ENCODE peak calls at places on chromosomes 6 and 20, in seven cellular contexts. One of them, this sample, is unnamed.

GRCh38 chr6:1296542-1296941 is 15.4 kb upstream of the FOXQ1 start:
- DNase-seq in RWPE1: no peak
- DNase-seq in lower lobe of right lung: no peak
- DNase-seq in OCI-LY7: no peak
- DNase-seq in CD8-positive, alpha-beta T cell: no peak
- DNase-seq in spleen: no peak
- DNase-seq in BE2C: no peak
- DNase-seq in this sample: no peak

GRCh38 chr20:58173930-58174707 is 54.3 kb downstream of the ANKRD60 start:
- DNase-seq in RWPE1: no peak
- DNase-seq in lower lobe of right lung: peak; percentile 32
- DNase-seq in OCI-LY7: no peak
- DNase-seq in CD8-positive, alpha-beta T cell: no peak
- DNase-seq in spleen: no peak
- DNase-seq in BE2C: peak; percentile 64
- DNase-seq in this sample: no peak

GRCh38 chr6:107616776-107617175 is 126.9 kb downstream of the SOBP start:
- DNase-seq in RWPE1: no peak
- DNase-seq in lower lobe of right lung: no peak
- DNase-seq in OCI-LY7: no peak
- DNase-seq in CD8-positive, alpha-beta T cell: no peak
- DNase-seq in spleen: no peak
- DNase-seq in BE2C: peak; percentile 68
- DNase-seq in this sample: no peak

GRCh38 chr20:833450-834150 is at the start of gene FAM110A:
- DNase-seq in RWPE1: peak; percentile 96
- DNase-seq in lower lobe of right lung: peak; percentile 98
- DNase-seq in OCI-LY7: peak; percentile 95
- DNase-seq in CD8-positive, alpha-beta T cell: peak; percentile 96
- DNase-seq in spleen: peak; percentile 99
- DNase-seq in BE2C: peak; percentile 92
- DNase-seq in this sample: peak; percentile 95

GRCh38 chr20:18007534-18008292 is 38.9 kb downstream of the MGME1 start:
- DNase-seq in RWPE1: no peak
- DNase-seq in lower lobe of right lung: no peak
- DNase-seq in OCI-LY7: no peak
- DNase-seq in CD8-positive, alpha-beta T cell: no peak
- DNase-seq in spleen: peak; percentile 70
- DNase-seq in BE2C: peak; percentile 23
- DNase-seq in this sample: no peak

GRCh38 chr6:71510057-71510713 is 221.6 kb downstream of the OGFRL1 start:
- DNase-seq in RWPE1: peak; percentile 53
- DNase-seq in lower lobe of right lung: no peak
- DNase-seq in OCI-LY7: peak; percentile 65
- DNase-seq in CD8-positive, alpha-beta T cell: no peak
- DNase-seq in spleen: peak; percentile 68
- DNase-seq in BE2C: no peak
- DNase-seq in this sample: peak; percentile 67

GRCh38 chr6:28060381-28060780 is 20.0 kb upstream of the ZNF165 start:
- DNase-seq in RWPE1: no peak
- DNase-seq in lower lobe of right lung: no peak
- DNase-seq in OCI-LY7: no peak
- DNase-seq in CD8-positive, alpha-beta T cell: no peak
- DNase-seq in spleen: no peak
- DNase-seq in BE2C: no peak
- DNase-seq in this sample: no peak

GRCh38 chr6:17584241-17584803 is 15.8 kb upstream of the FAM8A1 start:
- DNase-seq in RWPE1: peak; percentile 66
- DNase-seq in lower lobe of right lung: no peak
- DNase-seq in OCI-LY7: peak; percentile 62
- DNase-seq in CD8-positive, alpha-beta T cell: no peak
- DNase-seq in spleen: no peak
- DNase-seq in BE2C: peak; percentile 23
- DNase-seq in this sample: peak; percentile 77

GRCh38 chr6:53926505-53926904 is 131.7 kb downstream of the LRRC1 start:
- DNase-seq in RWPE1: peak; percentile 39
- DNase-seq in lower lobe of right lung: no peak
- DNase-seq in OCI-LY7: no peak
- DNase-seq in CD8-positive, alpha-beta T cell: no peak
- DNase-seq in spleen: no peak
- DNase-seq in BE2C: no peak
- DNase-seq in this sample: peak; percentile 22

GRCh38 chr6:146305098-146305497 is 238.5 kb upstream of the RAB32 start:
- DNase-seq in RWPE1: no peak
- DNase-seq in lower lobe of right lung: no peak
- DNase-seq in OCI-LY7: no peak
- DNase-seq in CD8-positive, alpha-beta T cell: no peak
- DNase-seq in spleen: no peak
- DNase-seq in BE2C: no peak
- DNase-seq in this sample: no peak

GRCh38 chr6:75748743-75749538 is at the start of gene MYO6:
- DNase-seq in RWPE1: peak; percentile 51
- DNase-seq in lower lobe of right lung: peak; percentile 88
- DNase-seq in OCI-LY7: peak; percentile 22
- DNase-seq in CD8-positive, alpha-beta T cell: peak; percentile 66
- DNase-seq in spleen: peak; percentile 90
- DNase-seq in BE2C: peak; percentile 58
- DNase-seq in this sample: peak; percentile 66

GRCh38 chr6:108132863-108133262 is 33.0 kb upstream of the NR2E1 start:
- DNase-seq in RWPE1: no peak
- DNase-seq in lower lobe of right lung: no peak
- DNase-seq in OCI-LY7: no peak
- DNase-seq in CD8-positive, alpha-beta T cell: no peak
- DNase-seq in spleen: no peak
- DNase-seq in BE2C: no peak
- DNase-seq in this sample: no peak

GRCh38 chr6:24927985-24928735 is 7.6 kb downstream of the RIPOR2 start:
- DNase-seq in RWPE1: no peak
- DNase-seq in lower lobe of right lung: no peak
- DNase-seq in OCI-LY7: no peak
- DNase-seq in CD8-positive, alpha-beta T cell: no peak
- DNase-seq in spleen: no peak
- DNase-seq in BE2C: no peak
- DNase-seq in this sample: no peak

GRCh38 chr6:10720229-10720959 is 2.5 kb upstream of the TMEM14C start:
- DNase-seq in RWPE1: peak; percentile 15
- DNase-seq in lower lobe of right lung: peak; percentile 74
- DNase-seq in OCI-LY7: no peak
- DNase-seq in CD8-positive, alpha-beta T cell: peak; percentile 82
- DNase-seq in spleen: peak; percentile 95
- DNase-seq in BE2C: peak; percentile 30
- DNase-seq in this sample: peak; percentile 30

GRCh38 chr6:117951783-117952182 is 44.7 kb downstream of the SLC35F1 start:
- DNase-seq in RWPE1: no peak
- DNase-seq in lower lobe of right lung: no peak
- DNase-seq in OCI-LY7: no peak
- DNase-seq in CD8-positive, alpha-beta T cell: no peak
- DNase-seq in spleen: no peak
- DNase-seq in BE2C: no peak
- DNase-seq in this sample: no peak

GRCh38 chr6:143863754-143864153 is 520 bp upstream of the ZC2HC1B start:
- DNase-seq in RWPE1: no peak
- DNase-seq in lower lobe of right lung: no peak
- DNase-seq in OCI-LY7: no peak
- DNase-seq in CD8-positive, alpha-beta T cell: no peak
- DNase-seq in spleen: no peak
- DNase-seq in BE2C: no peak
- DNase-seq in this sample: no peak

GRCh38 chr20:13341737-13342393 is 120.8 kb downstream of the ISM1 start:
- DNase-seq in RWPE1: no peak
- DNase-seq in lower lobe of right lung: no peak
- DNase-seq in OCI-LY7: no peak
- DNase-seq in CD8-positive, alpha-beta T cell: no peak
- DNase-seq in spleen: no peak
- DNase-seq in BE2C: no peak
- DNase-seq in this sample: no peak

DNA sequence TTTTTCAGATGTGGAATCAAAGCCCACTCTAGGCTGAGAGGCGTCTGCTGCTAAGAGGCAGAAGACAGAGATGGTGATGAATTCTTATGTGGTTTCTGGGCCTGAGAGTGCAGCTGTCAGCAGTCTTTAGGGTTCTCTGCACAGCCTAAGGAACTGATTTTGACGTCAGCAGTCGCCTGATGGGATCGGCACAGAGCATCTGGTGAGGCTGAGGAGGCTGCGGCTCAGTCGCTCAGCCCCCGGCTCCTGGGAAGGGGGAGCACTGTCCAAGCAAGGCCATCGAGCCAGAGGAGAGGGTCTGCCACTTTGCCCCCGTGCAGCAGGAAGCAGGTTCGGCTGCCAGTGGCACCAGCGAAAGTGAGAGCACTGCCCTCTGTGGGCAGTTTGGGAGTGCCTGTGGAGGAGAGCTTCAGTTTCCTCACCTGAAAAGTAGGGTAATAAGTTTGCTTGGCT is 92.5 kb downstream of the TCP11 start:
- DNase-seq in RWPE1: no peak
- DNase-seq in lower lobe of right lung: no peak
- DNase-seq in OCI-LY7: peak; percentile 10
- DNase-seq in CD8-positive, alpha-beta T cell: peak; percentile 53
- DNase-seq in spleen: no peak
- DNase-seq in BE2C: no peak
- DNase-seq in this sample: no peak
- TF ChIP-seq CTCF in RWPE1: no peak
- TF ChIP-seq CTCF in lower lobe of right lung: peak; percentile 21
- TF ChIP-seq CTCF in OCI-LY7: peak; percentile 31
- TF ChIP-seq CTCF in CD8-positive, alpha-beta T cell: peak; percentile 22
- TF ChIP-seq CTCF in spleen: peak; percentile 44
- TF ChIP-seq CTCF in BE2C: no peak
- TF ChIP-seq CTCF in this sample: no peak

DNA sequence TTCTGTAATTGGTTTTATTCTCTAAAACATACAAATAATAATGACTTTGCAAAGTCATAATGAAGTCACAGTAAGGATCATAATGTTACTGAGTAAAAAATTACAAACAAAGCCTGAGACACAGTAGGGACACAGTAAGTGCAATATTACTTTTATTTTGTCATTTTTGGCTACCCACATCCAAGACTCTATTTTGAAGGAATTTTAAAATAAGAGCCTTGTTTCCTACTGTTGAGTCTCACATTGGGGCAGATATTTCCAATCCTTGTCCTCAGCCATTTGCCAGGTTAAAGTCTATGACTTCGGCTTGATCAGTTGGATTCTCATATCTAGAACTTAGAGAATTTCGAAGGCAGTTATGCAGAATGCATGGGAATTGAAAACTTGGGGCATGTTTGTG is 10.8 kb upstream of the RHAG start:
- DNase-seq in RWPE1: no peak
- DNase-seq in lower lobe of right lung: no peak
- DNase-seq in OCI-LY7: no peak
- DNase-seq in CD8-positive, alpha-beta T cell: no peak
- DNase-seq in spleen: no peak
- DNase-seq in BE2C: no peak
- DNase-seq in this sample: no peak
- TF ChIP-seq CTCF in RWPE1: no peak
- TF ChIP-seq CTCF in lower lobe of right lung: no peak
- TF ChIP-seq CTCF in OCI-LY7: no peak
- TF ChIP-seq CTCF in CD8-positive, alpha-beta T cell: no peak
- TF ChIP-seq CTCF in spleen: no peak
- TF ChIP-seq CTCF in BE2C: no peak
- TF ChIP-seq CTCF in this sample: no peak

GRCh38 chr6:52360601-52361346 is 1.2 kb upstream of the PAQR8 start:
- DNase-seq in RWPE1: peak; percentile 28
- DNase-seq in lower lobe of right lung: no peak
- DNase-seq in OCI-LY7: no peak
- DNase-seq in CD8-positive, alpha-beta T cell: no peak
- DNase-seq in spleen: no peak
- DNase-seq in BE2C: peak; percentile 56
- DNase-seq in this sample: no peak

GRCh38 chr6:52361945-52362442 is at the start of gene PAQR8:
- DNase-seq in RWPE1: peak; percentile 80
- DNase-seq in lower lobe of right lung: peak; percentile 86
- DNase-seq in OCI-LY7: peak; percentile 87
- DNase-seq in CD8-positive, alpha-beta T cell: peak; percentile 91
- DNase-seq in spleen: peak; percentile 96
- DNase-seq in BE2C: peak; percentile 86
- DNase-seq in this sample: peak; percentile 23

GRCh38 chr6:52361347-52361944 is 505 bp upstream of the PAQR8 start:
- DNase-seq in RWPE1: no peak
- DNase-seq in lower lobe of right lung: peak; percentile 49
- DNase-seq in OCI-LY7: no peak
- DNase-seq in CD8-positive, alpha-beta T cell: no peak
- DNase-seq in spleen: peak; percentile 80
- DNase-seq in BE2C: no peak
- DNase-seq in this sample: no peak

GRCh38 chr6:52363222-52363867 is 1.4 kb downstream of the PAQR8 start:
- DNase-seq in RWPE1: no peak
- DNase-seq in lower lobe of right lung: no peak
- DNase-seq in OCI-LY7: no peak
- DNase-seq in CD8-positive, alpha-beta T cell: no peak
- DNase-seq in spleen: no peak
- DNase-seq in BE2C: no peak
- DNase-seq in this sample: no peak

DNA sequence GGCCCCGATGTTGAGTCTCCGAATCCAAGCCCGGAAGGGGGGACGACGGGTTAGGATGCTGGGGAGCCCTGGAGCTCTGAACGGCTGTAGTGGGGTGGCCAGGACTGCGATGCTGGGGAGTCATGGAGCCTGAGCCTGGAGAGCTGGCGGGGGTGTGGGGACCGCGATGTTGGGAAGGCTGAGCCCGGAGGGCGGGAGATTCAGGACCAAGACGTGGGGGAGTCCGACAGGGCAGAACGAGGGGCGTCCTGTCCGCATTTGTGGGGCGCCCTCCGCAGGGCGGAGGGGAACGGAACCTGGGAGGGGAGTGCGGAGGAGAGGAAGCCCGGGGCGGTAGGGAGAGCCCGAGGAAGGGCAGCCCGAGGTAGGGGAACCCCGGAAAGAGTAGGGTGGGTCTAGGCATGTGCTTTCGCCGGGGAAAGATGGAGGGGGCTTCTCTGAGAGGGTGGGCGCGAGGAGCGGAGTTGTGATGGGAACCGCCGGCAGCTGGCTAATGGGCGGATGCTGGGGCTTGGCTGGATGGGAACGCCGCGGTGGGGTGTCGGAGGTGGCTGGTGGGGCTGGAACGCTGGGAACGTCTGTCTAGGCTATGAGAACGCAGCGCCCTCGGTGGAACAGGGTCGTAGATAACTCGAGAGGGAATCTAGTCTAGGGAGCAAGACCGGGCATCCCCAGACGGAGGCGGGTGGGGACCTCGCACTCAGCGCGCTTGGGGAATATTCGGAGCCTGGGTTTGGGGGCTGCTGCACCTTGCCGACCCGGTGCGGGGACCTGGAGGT is 681 bp downstream of the PAQR8 start:
- DNase-seq in RWPE1: peak; percentile 38
- DNase-seq in lower lobe of right lung: peak; percentile 47
- DNase-seq in OCI-LY7: peak; percentile 55
- DNase-seq in CD8-positive, alpha-beta T cell: peak; percentile 69
- DNase-seq in spleen: peak; percentile 91
- DNase-seq in BE2C: peak; percentile 49
- DNase-seq in this sample: peak; percentile 21
- TF ChIP-seq CTCF in RWPE1: peak; percentile 21
- TF ChIP-seq CTCF in lower lobe of right lung: no peak
- TF ChIP-seq CTCF in OCI-LY7: peak; percentile 69
- TF ChIP-seq CTCF in CD8-positive, alpha-beta T cell: no peak
- TF ChIP-seq CTCF in spleen: peak; percentile 13
- TF ChIP-seq CTCF in BE2C: no peak
- TF ChIP-seq CTCF in this sample: no peak

DNA sequence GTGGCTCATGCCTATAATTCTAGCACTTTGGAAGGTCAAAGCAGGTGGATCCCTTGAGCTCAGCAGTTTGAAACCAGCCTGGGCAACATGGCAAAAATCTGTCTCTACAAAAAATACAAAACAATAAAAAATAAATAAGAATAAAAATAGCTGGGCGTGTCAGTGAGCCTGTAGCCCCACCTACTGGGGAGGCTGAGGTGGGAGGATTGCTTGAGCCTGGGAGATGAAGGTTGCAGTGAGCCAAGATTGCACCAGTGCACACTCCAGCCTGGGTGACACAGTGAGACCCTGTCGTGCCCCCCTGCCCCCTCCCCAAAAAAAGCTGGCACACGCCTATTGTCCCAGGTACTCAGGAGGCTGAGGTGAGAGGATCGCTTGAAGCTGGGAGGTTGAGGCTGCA is 35.1 kb upstream of the SRPK1 start:
- DNase-seq in RWPE1: no peak
- DNase-seq in lower lobe of right lung: no peak
- DNase-seq in OCI-LY7: peak; percentile 10
- DNase-seq in CD8-positive, alpha-beta T cell: no peak
- DNase-seq in spleen: no peak
- DNase-seq in BE2C: no peak
- DNase-seq in this sample: peak; percentile 11
- TF ChIP-seq CTCF in RWPE1: no peak
- TF ChIP-seq CTCF in lower lobe of right lung: peak; percentile 22
- TF ChIP-seq CTCF in OCI-LY7: peak; percentile 77
- TF ChIP-seq CTCF in CD8-positive, alpha-beta T cell: no peak
- TF ChIP-seq CTCF in spleen: peak; percentile 41
- TF ChIP-seq CTCF in BE2C: peak; percentile 40
- TF ChIP-seq CTCF in this sample: peak; percentile 28